ENCODE peak calls at places on chromosomes 4 and X, in eight cellular contexts. Y is NCI-H2029, D is NCI-H69, W is HCEC 1CT, B is GM20000, P is cerebellar cortex, G is M059J, S is fibroblast of lung. H is an unnamed sample.

GRCh38 chr4:137651128-137651527 is 118.8 kb upstream of the PCDH18 start:
- DNase-seq in Y (no peak), D (no peak), W (peak), B (no peak), P (no peak), G (peak), S (peak), H (peak)

GRCh38 chr4:77306496-77306895 is 149.5 kb downstream of the CCNG2 start:
- DNase-seq in Y (no peak), D (no peak), W (no peak), B (no peak), P (no peak), G (no peak), S (no peak), H (no peak)

GRCh38 chr4:155629183-155629825 is 37.3 kb upstream of the GUCY1A1 start:
- DNase-seq in Y (no peak), D (no peak), W (peak), B (no peak), P (no peak), G (peak), S (no peak), H (peak)

GRCh38 chr4:20194079-20195013 is 57.4 kb upstream of the SLIT2 start:
- DNase-seq in Y (no peak), D (no peak), W (peak), B (no peak), P (no peak), G (peak), S (peak), H (peak)

GRCh38 chr4:150673793-150674192 is 91.8 kb downstream of the MAB21L2 start:
- DNase-seq in Y (no peak), D (no peak), W (no peak), B (no peak), P (no peak), G (no peak), S (no peak), H (no peak)

GRCh38 chr4:186169333-186169941 is 21.9 kb upstream of the CYP4V2 start:
- DNase-seq in Y (no peak), D (no peak), W (no peak), B (no peak), P (no peak), G (no peak), S (no peak), H (no peak)

GRCh38 chrX:26613951-26614350 is 398.0 kb downstream of the MAGEB5 start:
- DNase-seq in Y (no peak), D (no peak), W (no peak), B (no peak), P (no peak), G (no peak), S (peak), H (no peak)

GRCh38 chrX:135194684-135195083 is 23.5 kb upstream of the CT55 start:
- DNase-seq in Y (no peak), D (peak), W (no peak), B (no peak), P (no peak), G (no peak), S (no peak), H (no peak)

GRCh38 chr4:77903186-77903585 is 40.6 kb downstream of the MRPL1 start:
- DNase-seq in Y (no peak), D (no peak), W (no peak), B (no peak), P (no peak), G (no peak), S (no peak), H (no peak)

GRCh38 chr4:26885912-26886274 is 25.3 kb downstream of the STIM2 start:
- DNase-seq in Y (peak), D (no peak), W (no peak), B (peak), P (no peak), G (no peak), S (no peak), H (no peak)

GRCh38 chr4:29560452-29560851 is 1159.7 kb upstream of the PCDH7 start:
- DNase-seq in Y (no peak), D (no peak), W (no peak), B (no peak), P (no peak), G (peak), S (no peak), H (no peak)

GRCh38 chr4:6250235-6250983 is 19.2 kb upstream of the WFS1 start:
- DNase-seq in Y (peak), D (peak), W (peak), B (peak), P (peak), G (peak), S (peak), H (peak)

GRCh38 chrX:11770320-11770719 is 12.3 kb downstream of the MSL3 start:
- DNase-seq in Y (peak), D (peak), W (peak), B (peak), P (peak), G (peak), S (peak), H (peak)

GRCh38 chrX:9291666-9292065 is 173.2 kb upstream of the TBL1X start:
- DNase-seq in Y (peak), D (peak), W (no peak), B (no peak), P (no peak), G (no peak), S (no peak), H (no peak)

GRCh38 chr4:7312691-7313090 is 120.4 kb downstream of the SORCS2 start:
- DNase-seq in Y (no peak), D (no peak), W (no peak), B (no peak), P (no peak), G (no peak), S (no peak), H (no peak)

GRCh38 chrX:16970977-16971376 is 24.5 kb downstream of the REPS2 start:
- DNase-seq in Y (no peak), D (no peak), W (peak), B (no peak), P (no peak), G (peak), S (peak), H (peak)

GRCh38 chr4:128386761-128387599 is 99.4 kb upstream of the PGRMC2 start:
- DNase-seq in Y (peak), D (peak), W (peak), B (no peak), P (peak), G (peak), S (peak), H (peak)

GRCh38 chrX:122739770-122740169 is 444.3 kb upstream of the GRIA3 start:
- DNase-seq in Y (no peak), D (peak), W (no peak), B (no peak), P (no peak), G (no peak), S (no peak), H (no peak)

GRCh38 chr4:73181231-73181630 is 77.4 kb downstream of the ANKRD17 start:
- DNase-seq in Y (no peak), D (no peak), W (no peak), B (no peak), P (no peak), G (no peak), S (no peak), H (no peak)

GRCh38 chrX:133542476-133542875 is 127.2 kb upstream of the GPC4 start:
- DNase-seq in Y (no peak), D (no peak), W (no peak), B (no peak), P (no peak), G (no peak), S (peak), H (peak)

GRCh38 chr4:110484767-110485166 is 8.8 kb downstream of the ENPEP start:
- DNase-seq in Y (no peak), D (no peak), W (peak), B (no peak), P (no peak), G (peak), S (peak), H (peak)

GRCh38 chrX:71191253-71191652 is 31.8 kb upstream of the GJB1 start:
- DNase-seq in Y (no peak), D (no peak), W (no peak), B (no peak), P (no peak), G (no peak), S (no peak), H (no peak)

GRCh38 chrX:95675794-95676193 is 1008.8 kb upstream of the DIAPH2 start:
- DNase-seq in Y (no peak), D (no peak), W (no peak), B (no peak), P (no peak), G (no peak), S (no peak), H (no peak)

GRCh38 chrX:68175569-68175968 is 257.7 kb downstream of the OPHN1 start:
- DNase-seq in Y (no peak), D (no peak), W (peak), B (no peak), P (no peak), G (peak), S (peak), H (peak)

GRCh38 chr4:181849472-181849871 is 393.7 kb upstream of the TENM3 start:
- DNase-seq in Y (no peak), D (no peak), W (no peak), B (no peak), P (no peak), G (no peak), S (no peak), H (no peak)

GRCh38 chr4:75916091-75916661 is 13.9 kb upstream of the PPEF2 start:
- DNase-seq in Y (no peak), D (peak), W (peak), B (peak), P (peak), G (peak), S (peak), H (peak)

GRCh38 chr4:48153791-48154550 is 19.9 kb upstream of the TXK start:
- DNase-seq in Y (no peak), D (no peak), W (no peak), B (no peak), P (no peak), G (no peak), S (no peak), H (no peak)

GRCh38 chr4:172899861-172900260 is 268.8 kb upstream of the GALNT7 start:
- DNase-seq in Y (no peak), D (no peak), W (no peak), B (no peak), P (no peak), G (no peak), S (no peak), H (no peak)